ENCODE peak calls at places on chromosomes 12 and 14, in ten cellular contexts. F is Peyer's patch; O is A549; U is breast epithelium; W is naive thymus-derived CD4-positive, alpha-beta T cell; K is RWPE2; M is stomach; H is gastrocnemius medialis; J is kidney; D is mammary epithelial cell. C is an unnamed sample. For H3K4me1 and H3K9me3, the result is how much of the 10 kb centered on the place peaks cover.

GRCh38 chr12:1917172-1918070 is 1.0 kb downstream of the CACNA2D4 start:
- DNase-seq in D (no peak), O (no peak), J (no peak), K (no peak), U (peak), F (no peak), H (no peak), M (peak), W (no peak), C (no peak)

GRCh38 chr12:78194448-78194847 is 363.8 kb downstream of the NAV3 start:
- DNase-seq in W (no peak), O (no peak), F (no peak), K (no peak), J (no peak), M (no peak), D (peak), U (no peak), H (no peak), C (no peak)

GRCh38 chr14:90534091-90534837 is 137.4 kb downstream of the CALM1 start:
- DNase-seq in D (no peak), H (no peak), M (no peak), J (peak), O (no peak), U (no peak), K (no peak), F (no peak), W (no peak), C (no peak)

GRCh38 chr14:101927859-101928258 is 36.5 kb upstream of the DYNC1H1 start:
- DNase-seq in W (no peak), O (no peak), H (peak), F (no peak), D (peak), M (peak), J (peak), U (peak), K (no peak), C (peak)

GRCh38 chr12:102438047-102438822 is 42.1 kb downstream of the IGF1 start:
- DNase-seq in W (no peak), J (no peak), H (no peak), F (no peak), K (no peak), O (no peak), U (no peak), D (no peak), M (no peak), C (no peak)

GRCh38 chr14:63542231-63542999 is 762 bp downstream of the PPP2R5E start:
- DNase-seq in K (no peak), U (peak), M (no peak), D (peak), W (no peak), H (no peak), O (no peak), J (peak), F (no peak), C (no peak)

GRCh38 chr14:96273629-96274028 is 17.6 kb downstream of the BDKRB1 start:
- DNase-seq in W (no peak), J (no peak), F (no peak), D (no peak), O (no peak), H (no peak), M (no peak), U (no peak), K (no peak), C (no peak)

GRCh38 chr14:32560213-32560857 is 231.2 kb downstream of the AKAP6 start:
- DNase-seq in J (no peak), D (peak), F (no peak), K (no peak), W (peak), H (peak), O (peak), U (peak), M (peak), C (no peak)

GRCh38 chr12:42729532-42729895 is 140.0 kb upstream of the PRICKLE1 start:
- DNase-seq in H (no peak), D (no peak), W (no peak), J (no peak), U (no peak), K (no peak), O (no peak), M (no peak), F (no peak), C (no peak)

GRCh38 chr14:105313381-105314286 is 914 bp upstream of the PACS2 start:
- DNase-seq in J (no peak), M (peak), D (no peak), U (no peak), K (no peak), H (no peak), W (no peak), O (peak), F (peak), C (no peak)

GRCh38 chr12:9049520-9050133 is 60.3 kb downstream of the KLRG1 start:
- DNase-seq in M (no peak), W (peak), J (no peak), H (no peak), O (peak), D (peak), U (no peak), F (no peak), K (no peak), C (no peak)

GRCh38 chr14:99879401-99880295 is 86.4 kb downstream of the EML1 start:
- DNase-seq in H (no peak), M (no peak), J (no peak), W (no peak), K (no peak), F (no peak), D (peak), O (no peak), U (no peak), C (no peak)

GRCh38 chr12:114851981-114852380 is 168.0 kb upstream of the TBX3 start:
- DNase-seq in U (no peak), J (no peak), M (no peak), D (no peak), O (no peak), K (no peak), W (no peak), H (no peak), F (no peak), C (no peak)

GRCh38 chr14:21104448-21105060 is 3.7 kb downstream of the TMEM253 start:
- DNase-seq in U (peak), H (peak), O (peak), W (peak), J (peak), D (peak), K (peak), M (peak), F (peak), C (no peak)

GRCh38 chr14:54737132-54737711 is 165.4 kb downstream of the GCH1 start:
- DNase-seq in H (no peak), K (no peak), J (no peak), D (peak), F (no peak), U (no peak), W (no peak), O (no peak), M (no peak), C (no peak)

GRCh38 chr12:115916910-115917668 is 360.4 kb downstream of the MED13L start:
- DNase-seq in U (peak), M (peak), J (peak), F (peak), W (peak), H (peak), O (peak), D (peak), K (no peak), C (peak)

GRCh38 chr12:50720085-50720484 is 43.8 kb upstream of the ATF1 start:
- DNase-seq in J (no peak), K (no peak), D (no peak), H (no peak), U (no peak), M (no peak), F (no peak), O (no peak), W (no peak), C (no peak)

GRCh38 chr12:131869871-131870418 is 24.5 kb upstream of the ULK1 start:
- DNase-seq in W (no peak), J (peak), O (peak), K (no peak), U (no peak), D (peak), M (no peak), F (no peak), H (no peak), C (no peak)

GRCh38 chr12:112107728-112108447 is 695 bp downstream of the NAA25 start:
- DNase-seq in K (no peak), H (peak), D (no peak), W (peak), F (peak), O (peak), U (peak), M (no peak), J (no peak), C (no peak)

GRCh38 chr12:27822076-27822712 is 42.2 kb upstream of the MANSC4 start:
- DNase-seq in F (no peak), M (no peak), O (no peak), K (peak), H (no peak), W (peak), U (no peak), J (no peak), D (peak), C (no peak)

GRCh38 chr12:107014050-107014449 is 27.1 kb upstream of the MTERF2 start:
- DNase-seq in H (no peak), W (no peak), U (peak), M (peak), D (peak), K (no peak), F (no peak), O (peak), J (peak), C (no peak)

GRCh38 chr12:81809113-81809777 is 50.1 kb upstream of the PPFIA2 start:
- DNase-seq in H (no peak), M (no peak), U (no peak), D (no peak), W (no peak), J (no peak), K (no peak), O (no peak), F (no peak), C (no peak)

GRCh38 chr14:103001226-103001625 is 56.1 kb downstream of the CDC42BPB start:
- DNase-seq in K (no peak), F (no peak), O (no peak), H (no peak), M (no peak), J (peak), W (no peak), D (no peak), U (no peak), C (no peak)

GRCh38 chr14:49999216-49999761 is 106.4 kb downstream of the ARF6 start:
- DNase-seq in J (peak), K (no peak), F (peak), U (peak), O (peak), W (peak), H (peak), M (peak), D (peak), C (peak)

GRCh38 chr14:89422181-89422951 is 5.3 kb upstream of the FOXN3 start:
- DNase-seq in F (peak), H (no peak), U (no peak), J (no peak), O (no peak), K (no peak), W (no peak), M (peak), D (no peak), C (no peak)

GRCh38 chr14:77043177-77043983 is 14.9 kb upstream of the IRF2BPL start:
- DNase-seq in F (no peak), D (peak), W (no peak), K (no peak), H (no peak), M (no peak), U (peak), O (no peak), J (peak), C (no peak)

GRCh38 chr14:96584199-96584906 is 82.2 kb downstream of the PAPOLA start:
- DNase-seq in J (no peak), H (no peak), M (no peak), F (no peak), K (peak), U (no peak), D (peak), O (peak), W (no peak), C (no peak)

GRCh38 chr12:123017753-123018152 is 37.3 kb downstream of the ARL6IP4 start:
- DNase-seq in K (no peak), D (no peak), W (no peak), H (no peak), F (no peak), J (no peak), M (no peak), O (no peak), U (no peak), C (no peak)

DNA sequence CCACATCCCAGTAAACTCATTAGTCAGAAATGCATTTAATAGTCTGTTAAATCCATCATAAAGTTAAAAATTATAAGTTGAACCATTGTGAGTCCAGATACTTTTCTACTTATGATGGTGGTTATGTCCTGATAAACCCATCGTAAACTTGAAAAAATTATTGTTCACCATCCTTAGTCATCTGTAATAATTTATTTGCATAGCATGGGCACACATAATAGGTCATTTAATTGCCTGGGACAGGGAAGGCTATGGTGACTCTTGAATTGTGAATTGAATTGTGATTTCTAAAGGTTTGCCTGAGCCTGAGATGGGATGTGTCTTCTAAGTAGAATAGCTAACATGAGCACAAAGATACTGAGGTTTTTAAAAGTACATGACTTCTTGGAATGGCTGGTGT is 21.5 kb downstream of the ZDHHC17 start:
- DNase-seq in U (no peak), K (no peak), M (no peak), F (no peak), D (no peak), W (no peak), O (no peak), H (no peak), J (no peak), C (no peak)
- H3K4me1 ChIP-seq in U (under half), K (under half), M (half or more), F (under half), D (under half), W (under half), O (under half), H (half or more), J (under half), C (under half)

GRCh38 chr12:34597548-34598351 is 575.5 kb downstream of the ALG10 start:
- DNase-seq in J (peak), W (no peak), H (no peak), F (peak), O (no peak), U (no peak), K (peak), D (no peak), M (peak), C (no peak)
- H3K9me3 ChIP-seq in J (under half), W (under half), H (under half), F (under half), O (under half), U (half or more), K (under half), D (half or more), M (under half), C (under half)

GRCh38 chr12:65830305-65830704 is 6.0 kb downstream of the HMGA2 start:
- DNase-seq in U (no peak), F (no peak), W (no peak), D (no peak), K (no peak), J (no peak), O (no peak), H (no peak), M (no peak), C (no peak)
- H3K4me1 ChIP-seq in U (under half), F (under half), W (under half), D (under half), K (half or more), J (under half), O (under half), H (under half), M (under half), C (under half)

GRCh38 chr14:61376314-61376713 is 54.9 kb downstream of the PRKCH start:
- DNase-seq in W (no peak), U (no peak), F (no peak), H (no peak), D (no peak), J (no peak), K (no peak), O (no peak), M (no peak), C (no peak)
- H3K9me3 ChIP-seq in W (under half), U (under half), F (under half), H (under half), D (under half), J (under half), K (under half), O (under half), M (under half), C (under half)

GRCh38 chr12:6330192-6330591 is 11.7 kb downstream of the TNFRSF1A start:
- DNase-seq in W (no peak), O (no peak), H (no peak), U (no peak), F (no peak), M (no peak), K (no peak), D (no peak), J (peak), C (no peak)
- H3K4me1 ChIP-seq in W (under half), O (half or more), H (under half), U (under half), F (half or more), M (half or more), K (under half), D (under half), J (under half), C (under half)

GRCh38 chr12:31970199-31970598 is 11.0 kb downstream of the RESF1 start:
- DNase-seq in J (no peak), O (peak), W (no peak), M (no peak), K (no peak), F (no peak), D (peak), H (no peak), U (no peak), C (no peak)

GRCh38 chr12:31974673-31975072 is 15.5 kb downstream of the RESF1 start:
- DNase-seq in D (no peak), U (no peak), M (no peak), H (no peak), O (no peak), F (no peak), W (no peak), J (no peak), K (no peak), C (no peak)

DNA sequence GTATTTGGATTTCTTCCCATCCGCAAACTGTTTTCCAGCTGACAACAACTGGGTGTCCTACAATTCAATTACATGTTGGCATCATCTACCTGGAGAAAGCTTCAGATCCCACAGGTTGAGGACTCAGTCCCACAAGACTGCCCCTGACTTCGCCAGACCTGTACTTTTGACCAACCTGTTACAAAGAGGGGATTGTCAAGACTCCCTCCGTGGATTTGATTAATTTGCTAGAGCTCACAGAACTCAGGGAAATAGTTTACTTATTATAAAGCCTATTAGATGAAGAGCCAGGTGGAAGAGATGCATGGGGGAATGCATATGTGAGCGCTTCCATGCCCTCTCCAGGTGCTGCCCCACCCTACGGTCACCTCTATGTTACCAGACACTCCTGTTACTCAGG is 14.6 kb downstream of the RESF1 start:
- DNase-seq in J (no peak), D (no peak), M (no peak), W (no peak), F (no peak), U (no peak), H (no peak), K (no peak), O (no peak), C (no peak)
- H3K9me3 ChIP-seq in J (under half), D (under half), M (under half), W (under half), F (under half), U (under half), H (under half), K (under half), O (under half), C (half or more)

GRCh38 chr12:75345531-75345930 is 11.1 kb downstream of the GLIPR1L1 start:
- DNase-seq in U (no peak), W (no peak), O (no peak), M (no peak), K (no peak), J (no peak), F (no peak), D (peak), H (no peak), C (no peak)
- H3K4me1 ChIP-seq in U (under half), W (under half), O (under half), M (under half), K (under half), J (under half), F (under half), D (under half), H (under half), C (under half)

DNA sequence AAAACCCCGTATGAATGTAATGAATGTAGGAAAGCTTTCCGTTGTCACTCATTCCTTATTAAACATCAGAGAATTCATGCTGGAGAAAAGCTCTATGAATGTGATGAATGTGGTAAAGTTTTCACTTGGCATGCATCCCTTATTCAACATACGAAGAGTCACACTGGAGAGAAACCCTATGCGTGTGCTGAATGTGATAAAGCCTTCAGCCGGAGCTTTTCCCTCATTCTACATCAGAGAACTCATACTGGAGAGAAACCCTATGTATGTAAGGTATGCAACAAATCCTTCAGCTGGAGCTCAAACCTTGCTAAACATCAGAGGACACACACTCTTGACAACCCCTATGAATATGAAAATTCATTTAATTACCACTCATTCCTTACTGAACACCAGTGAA is 23.8 kb downstream of the ZNF891 start:
- DNase-seq in U (no peak), F (no peak), D (no peak), H (no peak), K (no peak), J (no peak), M (no peak), O (no peak), W (no peak), C (no peak)
- H3K9me3 ChIP-seq in U (half or more), F (half or more), D (half or more), H (half or more), K (half or more), J (half or more), M (half or more), O (half or more), W (half or more), C (half or more)